ENCODE peak calls at places on chromosomes 13 and 19, in nine cellular contexts. E, Y, K, P, O, C, N, U and Z are unnamed samples.

GRCh38 chr13:61600360-61601033 is 184.8 kb upstream of the PCDH20 start:
- DNase-seq in E (no peak), Y (peak), K (no peak), P (no peak), O (no peak), C (no peak), N (no peak), U (no peak), Z (no peak)

GRCh38 chr19:3470500-3471128 is 9.7 kb downstream of the SMIM24 start:
- DNase-seq in E (no peak), Y (no peak), K (no peak), P (peak), O (no peak), C (no peak), N (no peak), U (no peak), Z (no peak)

GRCh38 chr19:47112166-47112663 is 1.4 kb downstream of the ZC3H4 start:
- DNase-seq in E (peak), Y (peak), K (peak), P (peak), O (peak), C (peak), N (peak), U (peak), Z (no peak)

GRCh38 chr13:111915104-111915551 is 151.8 kb upstream of the SOX1 start:
- DNase-seq in E (no peak), Y (no peak), K (no peak), P (no peak), O (no peak), C (no peak), N (no peak), U (no peak), Z (no peak)

GRCh38 chr19:29489182-29489951 is 36.4 kb upstream of the VSTM2B start:
- DNase-seq in E (no peak), Y (no peak), K (no peak), P (no peak), O (no peak), C (no peak), N (no peak), U (no peak), Z (no peak)

GRCh38 chr19:56133858-56134654 is 7.0 kb upstream of the ZNF444 start:
- DNase-seq in E (no peak), Y (no peak), K (no peak), P (no peak), O (no peak), C (no peak), N (no peak), U (no peak), Z (no peak)

GRCh38 chr13:32426981-32427851 is 714 bp downstream of the N4BP2L1 start:
- DNase-seq in E (peak), Y (peak), K (peak), P (peak), O (peak), C (peak), N (peak), U (no peak), Z (no peak)

GRCh38 chr19:4185413-4186086 is 3.1 kb downstream of the ANKRD24 start:
- DNase-seq in E (no peak), Y (no peak), K (no peak), P (no peak), O (peak), C (no peak), N (no peak), U (no peak), Z (no peak)

GRCh38 chr13:113948034-113948742 is 25.7 kb downstream of the C13orf46 start:
- DNase-seq in E (no peak), Y (no peak), K (no peak), P (no peak), O (peak), C (no peak), N (peak), U (no peak), Z (no peak)

GRCh38 chr19:58538257-58539168 is 5.4 kb upstream of the TRIM28 start:
- DNase-seq in E (no peak), Y (no peak), K (no peak), P (no peak), O (no peak), C (no peak), N (peak), U (no peak), Z (no peak)

GRCh38 chr13:26971990-26972888 is 199.4 kb downstream of the USP12 start:
- DNase-seq in E (no peak), Y (no peak), K (no peak), P (no peak), O (peak), C (no peak), N (no peak), U (no peak), Z (no peak)

GRCh38 chr13:85543144-85543543 is 256.1 kb downstream of the SLITRK6 start:
- DNase-seq in E (no peak), Y (no peak), K (no peak), P (no peak), O (no peak), C (no peak), N (no peak), U (no peak), Z (no peak)

GRCh38 chr13:112521073-112521685 is 66.8 kb downstream of the TUBGCP3 start:
- DNase-seq in E (no peak), Y (no peak), K (no peak), P (no peak), O (no peak), C (no peak), N (no peak), U (no peak), Z (no peak)

GRCh38 chr13:60642552-60642951 is 245.5 kb downstream of the TDRD3 start:
- DNase-seq in E (no peak), Y (no peak), K (no peak), P (no peak), O (no peak), C (no peak), N (no peak), U (no peak), Z (no peak)

GRCh38 chr13:108957369-108958012 is 328.1 kb downstream of the MYO16 start:
- DNase-seq in E (no peak), Y (peak), K (no peak), P (no peak), O (no peak), C (peak), N (no peak), U (peak), Z (peak)

GRCh38 chr19:1154731-1155351 is 19.2 kb downstream of the SBNO2 start:
- DNase-seq in E (no peak), Y (peak), K (peak), P (peak), O (no peak), C (peak), N (peak), U (peak), Z (no peak)

GRCh38 chr19:2061936-2062729 is 11.1 kb upstream of the MKNK2 start:
- DNase-seq in E (no peak), Y (no peak), K (no peak), P (no peak), O (peak), C (peak), N (no peak), U (no peak), Z (no peak)

GRCh38 chr13:110116072-110116487 is 190.9 kb downstream of the COL4A1 start:
- DNase-seq in E (no peak), Y (peak), K (peak), P (peak), O (peak), C (peak), N (peak), U (no peak), Z (no peak)

GRCh38 chr13:60617863-60618733 is 221.1 kb downstream of the TDRD3 start:
- DNase-seq in E (no peak), Y (peak), K (no peak), P (no peak), O (no peak), C (no peak), N (no peak), U (no peak), Z (no peak)

GRCh38 chr13:40345654-40346372 is 320.6 kb downstream of the FOXO1 start:
- DNase-seq in E (no peak), Y (no peak), K (no peak), P (no peak), O (no peak), C (peak), N (no peak), U (no peak), Z (no peak)

GRCh38 chr19:33239223-33239975 is 13.7 kb upstream of the SLC7A10 start:
- DNase-seq in E (no peak), Y (no peak), K (no peak), P (peak), O (no peak), C (no peak), N (no peak), U (no peak), Z (no peak)

GRCh38 chr13:31846984-31847752 is 107.8 kb downstream of the RXFP2 start:
- DNase-seq in E (no peak), Y (no peak), K (peak), P (peak), O (no peak), C (no peak), N (no peak), U (no peak), Z (no peak)

GRCh38 chr13:113742000-113742441 is 17.0 kb upstream of the TMEM255B start:
- DNase-seq in E (no peak), Y (peak), K (peak), P (peak), O (no peak), C (no peak), N (no peak), U (no peak), Z (no peak)

GRCh38 chr19:44758596-44758995 is 10.1 kb downstream of the BCL3 start:
- DNase-seq in E (no peak), Y (no peak), K (no peak), P (peak), O (no peak), C (peak), N (peak), U (no peak), Z (no peak)
- H3K4me3 ChIP-seq in E (no peak), Y (peak), K (peak), P (no peak), O (no peak), C (peak), N (peak), U (peak), Z (peak)

GRCh38 chr13:41649659-41650058 is 192.3 kb downstream of the RGCC start:
- DNase-seq in E (no peak), Y (no peak), K (no peak), P (no peak), O (peak), C (no peak), N (no peak), U (no peak), Z (no peak)
- TF ChIP-seq CTCF in E (no peak), Y (peak), K (no peak), P (peak), O (peak), C (no peak), N (peak), U (peak), Z (peak)

GRCh38 chr19:43501661-43502418 is 2.7 kb downstream of the PHLDB3 start:
- DNase-seq in E (no peak), Y (no peak), K (no peak), P (no peak), O (no peak), C (peak), N (no peak), U (no peak), Z (no peak)
- H3K4me3 ChIP-seq in E (no peak), Y (no peak), K (no peak), P (no peak), O (no peak), C (no peak), N (no peak), U (no peak), Z (no peak)

DNA sequence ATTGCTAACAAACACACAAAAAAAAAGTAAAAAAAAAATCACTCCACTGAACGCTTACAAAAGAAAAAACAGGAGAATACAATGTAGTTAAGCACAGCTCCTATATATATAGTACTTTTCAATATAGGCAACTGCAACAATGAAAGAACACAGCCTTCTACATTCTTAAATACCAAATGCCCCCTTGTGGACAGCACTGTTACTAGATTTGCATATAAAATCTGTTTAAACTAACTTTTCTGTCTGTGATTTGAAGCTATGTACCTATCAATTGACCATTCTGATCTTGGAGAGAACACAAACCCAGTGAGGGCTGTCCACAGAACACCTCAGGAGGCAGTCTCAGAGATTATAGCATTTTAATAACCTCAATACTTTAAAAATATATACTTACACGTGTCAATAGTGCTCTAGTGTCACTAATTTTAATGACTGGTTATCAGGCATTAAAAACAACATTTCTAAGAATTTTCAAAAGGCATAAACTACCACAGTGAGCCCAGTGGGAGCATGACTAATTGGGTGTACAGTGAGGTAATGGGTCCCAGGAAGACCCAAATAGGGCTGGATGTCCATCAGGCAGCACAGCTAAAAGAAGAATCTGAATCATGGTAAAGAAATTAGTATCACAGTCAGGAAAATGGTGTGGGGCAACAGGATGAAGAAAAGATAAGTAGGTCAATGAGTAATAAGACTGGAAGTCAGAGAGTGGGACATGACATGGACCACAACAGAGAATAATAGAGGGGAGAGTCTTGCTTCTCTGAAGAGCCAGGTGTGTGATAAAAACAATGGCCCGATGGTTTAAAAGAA is 22.2 kb downstream of the CCDC169 start:
- DNase-seq in E (no peak), Y (peak), K (peak), P (peak), O (peak), C (peak), N (no peak), U (peak), Z (no peak)
- TF ChIP-seq CTCF in E (peak), Y (peak), K (peak), P (peak), O (peak), C (peak), N (peak), U (peak), Z (peak)

DNA sequence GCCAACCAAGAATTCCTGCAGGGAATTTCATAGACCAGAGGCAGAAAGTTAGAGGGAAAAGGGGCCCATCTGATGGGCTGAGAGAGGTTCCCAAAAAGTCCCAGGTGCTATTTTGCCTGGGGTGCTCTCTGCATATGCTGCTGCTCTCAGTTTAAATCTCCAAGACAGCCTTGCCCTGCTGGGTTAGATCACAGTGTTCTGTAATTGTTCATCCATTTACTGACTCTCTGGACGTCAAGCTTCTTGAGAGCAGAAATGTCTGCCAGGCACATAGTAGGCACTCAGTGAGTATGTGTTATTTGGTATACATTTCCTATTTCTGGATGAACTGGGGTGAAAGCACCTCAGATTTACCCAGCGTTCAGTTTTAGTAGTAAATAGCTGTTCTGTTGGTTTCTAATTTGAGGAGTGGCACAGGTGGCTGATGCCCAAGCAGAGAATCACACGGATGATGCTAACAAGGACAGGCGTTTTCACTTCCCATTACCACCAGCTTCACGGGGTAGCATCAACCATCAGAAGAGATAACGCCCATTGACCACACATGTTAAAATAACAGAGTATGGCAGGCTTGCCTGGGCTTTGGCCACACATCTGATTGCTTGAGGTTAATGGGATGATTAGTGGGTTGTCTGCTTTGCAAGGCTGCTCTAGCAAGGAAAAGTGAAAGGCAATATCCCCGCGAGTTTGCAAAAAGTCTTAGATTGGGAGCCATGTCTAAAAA is 161.1 kb downstream of the SLC7A1 start:
- DNase-seq in E (no peak), Y (no peak), K (no peak), P (peak), O (peak), C (no peak), N (no peak), U (no peak), Z (no peak)
- H3K4me3 ChIP-seq in E (no peak), Y (no peak), K (no peak), P (peak), O (peak), C (no peak), N (peak), U (no peak), Z (peak)

DNA sequence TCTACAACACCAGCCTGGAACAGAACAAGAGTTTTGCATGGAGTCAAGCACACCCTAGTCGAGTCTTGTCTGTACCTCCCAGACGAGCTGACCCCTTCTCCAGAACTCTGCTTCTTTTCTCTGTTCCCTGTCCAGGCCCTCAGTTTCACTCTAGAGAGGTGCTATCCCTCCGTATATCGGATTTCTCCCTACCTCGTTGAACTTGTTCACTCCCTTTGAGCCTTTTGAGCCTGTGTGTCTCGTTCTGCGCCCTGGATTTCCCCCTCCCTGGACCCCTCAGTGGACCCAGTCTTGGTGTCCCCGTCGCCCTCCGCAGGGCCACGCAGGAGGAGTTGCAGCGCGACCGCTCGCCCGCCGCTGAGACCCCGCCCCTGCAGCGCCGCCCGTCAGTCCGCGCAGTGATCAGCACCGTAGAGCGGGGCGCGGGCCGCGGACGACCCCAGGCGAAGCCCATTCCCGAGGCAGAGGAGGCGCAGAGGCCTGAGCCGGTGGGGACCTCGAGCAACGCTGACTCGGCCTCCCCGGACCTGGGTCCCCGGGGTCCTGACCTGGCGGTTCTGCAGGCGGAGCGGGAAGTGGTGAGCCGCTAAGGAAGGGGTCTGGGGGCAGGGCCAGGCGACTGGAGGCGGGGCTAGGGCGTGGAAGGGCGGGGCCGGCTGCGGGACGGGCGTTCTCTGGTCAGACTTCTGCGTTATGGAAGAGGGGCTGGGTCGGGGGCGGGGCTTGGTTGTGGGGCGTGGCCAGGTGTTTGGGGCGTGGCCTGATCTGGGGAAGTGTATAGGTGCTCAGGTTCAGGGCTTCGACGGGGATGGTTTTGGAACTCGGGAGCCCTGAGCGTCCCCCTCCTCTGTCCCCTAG is 5.5 kb downstream of the EPS8L1 start:
- DNase-seq in E (peak), Y (peak), K (no peak), P (peak), O (peak), C (no peak), N (peak), U (no peak), Z (no peak)
- TF ChIP-seq CTCF in E (no peak), Y (no peak), K (no peak), P (no peak), O (no peak), C (no peak), N (no peak), U (no peak), Z (no peak)

DNA sequence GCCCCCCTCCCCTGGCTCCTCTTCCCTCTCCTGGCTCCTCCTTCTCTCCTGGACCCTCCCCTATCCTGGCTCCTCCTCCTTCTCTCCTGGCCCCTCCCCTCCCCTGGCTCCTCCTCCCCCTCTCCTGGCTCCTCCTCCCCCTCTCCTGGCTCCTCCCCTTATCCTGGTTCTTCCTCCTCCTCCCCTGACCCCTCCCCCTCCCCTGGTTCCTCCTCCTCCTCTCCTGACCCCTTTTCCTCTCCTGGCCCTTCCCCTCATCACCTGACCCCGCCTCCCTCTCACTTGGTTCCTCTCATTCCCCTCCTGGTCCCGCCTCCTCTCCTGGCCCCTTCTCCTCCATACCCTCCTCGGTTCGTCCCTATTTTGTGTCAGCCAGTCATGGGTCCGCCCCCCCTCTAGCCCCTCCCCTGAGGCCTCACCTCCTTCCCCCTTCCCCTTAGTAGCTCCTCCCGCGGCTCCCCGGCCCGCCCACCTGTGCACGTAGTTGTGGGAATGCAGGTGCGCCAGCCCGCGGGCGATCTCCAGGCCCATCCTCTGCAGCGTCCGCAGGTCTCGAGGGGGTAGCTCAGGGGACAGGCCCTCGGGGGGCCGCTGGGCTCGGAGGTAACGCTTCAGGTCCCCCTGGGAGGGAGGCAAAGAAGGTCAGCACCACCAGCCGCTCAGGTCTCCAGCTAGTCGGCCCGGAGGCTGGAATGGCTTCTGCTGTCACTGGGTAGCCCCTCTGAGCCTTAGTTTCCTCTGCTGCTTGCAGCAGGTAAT is 9.5 kb downstream of the LMTK3 start:
- DNase-seq in E (peak), Y (no peak), K (no peak), P (peak), O (peak), C (no peak), N (no peak), U (no peak), Z (no peak)
- H3K4me3 ChIP-seq in E (peak), Y (no peak), K (no peak), P (no peak), O (peak), C (no peak), N (no peak), U (no peak), Z (no peak)